ENCODE peak calls at places on chromosomes 1 and 21, in six cellular contexts. One of them, this sample, is unnamed.

GRCh38 chr1:31127266-31127665 is 61.7 kb upstream of the PUM1 start:
- DNase-seq in Peyer's patch: no peak
- DNase-seq in lower lobe of right lung: no peak
- DNase-seq in WERI-Rb-1: no peak
- DNase-seq in tibial nerve: no peak
- DNase-seq in cardiac fibroblast: peak
- DNase-seq in this sample: no peak

GRCh38 chr1:182270731-182271130 is 120.9 kb downstream of the GLUL start:
- DNase-seq in Peyer's patch: no peak
- DNase-seq in WERI-Rb-1: no peak
- DNase-seq in tibial nerve: no peak
- DNase-seq in lower lobe of right lung: no peak
- DNase-seq in cardiac fibroblast: no peak
- DNase-seq in this sample: no peak

GRCh38 chr1:240515505-240515904 is 96.5 kb downstream of the GREM2 start:
- DNase-seq in WERI-Rb-1: no peak
- DNase-seq in cardiac fibroblast: peak
- DNase-seq in Peyer's patch: no peak
- DNase-seq in tibial nerve: no peak
- DNase-seq in lower lobe of right lung: no peak
- DNase-seq in this sample: no peak

GRCh38 chr1:38004284-38005101 is 821 bp downstream of the FHL3 start:
- DNase-seq in cardiac fibroblast: peak
- DNase-seq in Peyer's patch: no peak
- DNase-seq in lower lobe of right lung: no peak
- DNase-seq in tibial nerve: no peak
- DNase-seq in WERI-Rb-1: no peak
- DNase-seq in this sample: no peak

GRCh38 chr1:8727809-8728213 is 89.6 kb downstream of the RERE start:
- DNase-seq in cardiac fibroblast: no peak
- DNase-seq in WERI-Rb-1: no peak
- DNase-seq in lower lobe of right lung: no peak
- DNase-seq in Peyer's patch: no peak
- DNase-seq in tibial nerve: no peak
- DNase-seq in this sample: peak

GRCh38 chr1:208028526-208028925 is 117.6 kb upstream of the CD34 start:
- DNase-seq in WERI-Rb-1: no peak
- DNase-seq in cardiac fibroblast: no peak
- DNase-seq in lower lobe of right lung: no peak
- DNase-seq in tibial nerve: no peak
- DNase-seq in Peyer's patch: no peak
- DNase-seq in this sample: no peak

GRCh38 chr1:212982430-212983152 is 32.2 kb downstream of the VASH2 start:
- DNase-seq in Peyer's patch: no peak
- DNase-seq in lower lobe of right lung: no peak
- DNase-seq in tibial nerve: no peak
- DNase-seq in WERI-Rb-1: no peak
- DNase-seq in cardiac fibroblast: no peak
- DNase-seq in this sample: no peak

GRCh38 chr1:14590781-14591180 is 7.7 kb upstream of the KAZN start:
- DNase-seq in cardiac fibroblast: no peak
- DNase-seq in WERI-Rb-1: peak
- DNase-seq in Peyer's patch: no peak
- DNase-seq in tibial nerve: no peak
- DNase-seq in lower lobe of right lung: no peak
- DNase-seq in this sample: no peak

GRCh38 chr1:163876546-163876945 is 554.8 kb downstream of the NUF2 start:
- DNase-seq in cardiac fibroblast: peak
- DNase-seq in lower lobe of right lung: no peak
- DNase-seq in WERI-Rb-1: no peak
- DNase-seq in tibial nerve: no peak
- DNase-seq in Peyer's patch: no peak
- DNase-seq in this sample: no peak

GRCh38 chr21:46060596-46061061 is 37.3 kb upstream of the COL6A2 start:
- DNase-seq in tibial nerve: peak
- DNase-seq in cardiac fibroblast: peak
- DNase-seq in Peyer's patch: peak
- DNase-seq in WERI-Rb-1: peak
- DNase-seq in lower lobe of right lung: peak
- DNase-seq in this sample: no peak

GRCh38 chr1:232767381-232768074 is 37.7 kb upstream of the MAP10 start:
- DNase-seq in lower lobe of right lung: peak
- DNase-seq in WERI-Rb-1: no peak
- DNase-seq in Peyer's patch: peak
- DNase-seq in tibial nerve: no peak
- DNase-seq in cardiac fibroblast: peak
- DNase-seq in this sample: no peak

GRCh38 chr1:231192620-231193163 is 30.8 kb downstream of the TRIM67 start:
- DNase-seq in Peyer's patch: no peak
- DNase-seq in tibial nerve: no peak
- DNase-seq in lower lobe of right lung: peak
- DNase-seq in cardiac fibroblast: peak
- DNase-seq in WERI-Rb-1: no peak
- DNase-seq in this sample: peak

GRCh38 chr1:150615346-150616201 is 13.8 kb downstream of the ENSA start:
- DNase-seq in WERI-Rb-1: no peak
- DNase-seq in tibial nerve: no peak
- DNase-seq in Peyer's patch: no peak
- DNase-seq in lower lobe of right lung: no peak
- DNase-seq in cardiac fibroblast: no peak
- DNase-seq in this sample: no peak

GRCh38 chr1:9129391-9130041 is 614 bp upstream of the GPR157 start:
- DNase-seq in tibial nerve: peak
- DNase-seq in Peyer's patch: peak
- DNase-seq in lower lobe of right lung: peak
- DNase-seq in cardiac fibroblast: peak
- DNase-seq in WERI-Rb-1: no peak
- DNase-seq in this sample: peak

GRCh38 chr1:229364216-229365065 is 21.6 kb upstream of the CCSAP start:
- DNase-seq in lower lobe of right lung: no peak
- DNase-seq in cardiac fibroblast: peak
- DNase-seq in WERI-Rb-1: no peak
- DNase-seq in tibial nerve: no peak
- DNase-seq in Peyer's patch: no peak
- DNase-seq in this sample: no peak

GRCh38 chr1:41452704-41453350 is 31.7 kb downstream of the EDN2 start:
- DNase-seq in WERI-Rb-1: peak
- DNase-seq in cardiac fibroblast: no peak
- DNase-seq in tibial nerve: no peak
- DNase-seq in Peyer's patch: no peak
- DNase-seq in lower lobe of right lung: no peak
- DNase-seq in this sample: no peak

GRCh38 chr1:30816211-30817082 is 58.9 kb upstream of the LAPTM5 start:
- DNase-seq in WERI-Rb-1: peak
- DNase-seq in lower lobe of right lung: no peak
- DNase-seq in cardiac fibroblast: peak
- DNase-seq in tibial nerve: peak
- DNase-seq in Peyer's patch: no peak
- DNase-seq in this sample: peak

GRCh38 chr1:227343201-227343600 is 24.9 kb upstream of the CDC42BPA start:
- DNase-seq in Peyer's patch: no peak
- DNase-seq in lower lobe of right lung: no peak
- DNase-seq in tibial nerve: no peak
- DNase-seq in cardiac fibroblast: no peak
- DNase-seq in WERI-Rb-1: no peak
- DNase-seq in this sample: no peak

GRCh38 chr1:190416239-190416638 is 61.4 kb downstream of the BRINP3 start:
- DNase-seq in lower lobe of right lung: no peak
- DNase-seq in cardiac fibroblast: no peak
- DNase-seq in tibial nerve: no peak
- DNase-seq in WERI-Rb-1: no peak
- DNase-seq in Peyer's patch: no peak
- DNase-seq in this sample: no peak

GRCh38 chr1:176201568-176201967 is 5.5 kb downstream of the COP1 start:
- DNase-seq in cardiac fibroblast: no peak
- DNase-seq in tibial nerve: no peak
- DNase-seq in WERI-Rb-1: no peak
- DNase-seq in Peyer's patch: no peak
- DNase-seq in lower lobe of right lung: no peak
- DNase-seq in this sample: no peak

GRCh38 chr1:7770620-7770938 is 517 bp upstream of the VAMP3 start:
- DNase-seq in cardiac fibroblast: no peak
- DNase-seq in lower lobe of right lung: no peak
- DNase-seq in tibial nerve: no peak
- DNase-seq in WERI-Rb-1: no peak
- DNase-seq in Peyer's patch: no peak
- DNase-seq in this sample: no peak

GRCh38 chr21:15001773-15002647 is 62.8 kb downstream of the NRIP1 start:
- DNase-seq in cardiac fibroblast: no peak
- DNase-seq in lower lobe of right lung: no peak
- DNase-seq in WERI-Rb-1: no peak
- DNase-seq in Peyer's patch: no peak
- DNase-seq in tibial nerve: no peak
- DNase-seq in this sample: no peak

GRCh38 chr1:45994423-45994822 is 138.0 kb downstream of the PIK3R3 start:
- DNase-seq in WERI-Rb-1: no peak
- DNase-seq in cardiac fibroblast: no peak
- DNase-seq in tibial nerve: no peak
- DNase-seq in Peyer's patch: no peak
- DNase-seq in lower lobe of right lung: no peak
- DNase-seq in this sample: no peak

GRCh38 chr1:27576846-27577245 is 27.1 kb downstream of the AHDC1 start:
- DNase-seq in WERI-Rb-1: no peak
- DNase-seq in cardiac fibroblast: no peak
- DNase-seq in tibial nerve: no peak
- DNase-seq in Peyer's patch: no peak
- DNase-seq in lower lobe of right lung: no peak
- DNase-seq in this sample: no peak

GRCh38 chr1:184635347-184636155 is 119.1 kb downstream of the EDEM3 start:
- DNase-seq in tibial nerve: no peak
- DNase-seq in lower lobe of right lung: no peak
- DNase-seq in cardiac fibroblast: no peak
- DNase-seq in Peyer's patch: no peak
- DNase-seq in WERI-Rb-1: no peak
- DNase-seq in this sample: no peak

GRCh38 chr1:171985639-171986038 is 144.3 kb downstream of the DNM3 start:
- DNase-seq in WERI-Rb-1: peak
- DNase-seq in lower lobe of right lung: no peak
- DNase-seq in tibial nerve: no peak
- DNase-seq in Peyer's patch: no peak
- DNase-seq in cardiac fibroblast: no peak
- DNase-seq in this sample: peak

GRCh38 chr1:58982259-58982998 is 198.6 kb upstream of the JUN start:
- DNase-seq in tibial nerve: peak
- DNase-seq in Peyer's patch: no peak
- DNase-seq in cardiac fibroblast: no peak
- DNase-seq in WERI-Rb-1: peak
- DNase-seq in lower lobe of right lung: no peak
- DNase-seq in this sample: peak

GRCh38 chr1:59015708-59016107 is 231.9 kb upstream of the JUN start:
- DNase-seq in WERI-Rb-1: no peak
- DNase-seq in cardiac fibroblast: peak
- DNase-seq in lower lobe of right lung: no peak
- DNase-seq in tibial nerve: no peak
- DNase-seq in Peyer's patch: no peak
- DNase-seq in this sample: no peak

GRCh38 chr1:224052767-224053166 is 61.1 kb upstream of the FBXO28 start:
- DNase-seq in WERI-Rb-1: no peak
- DNase-seq in cardiac fibroblast: peak
- DNase-seq in lower lobe of right lung: no peak
- DNase-seq in tibial nerve: no peak
- DNase-seq in Peyer's patch: no peak
- DNase-seq in this sample: no peak

GRCh38 chr1:89295187-89295586 is 22.5 kb upstream of the GBP5 start:
- DNase-seq in cardiac fibroblast: no peak
- DNase-seq in WERI-Rb-1: no peak
- DNase-seq in tibial nerve: no peak
- DNase-seq in Peyer's patch: no peak
- DNase-seq in lower lobe of right lung: no peak
- DNase-seq in this sample: no peak

GRCh38 chr1:223847781-223848345 is 2.1 kb upstream of the TP53BP2 start:
- DNase-seq in WERI-Rb-1: no peak
- DNase-seq in lower lobe of right lung: no peak
- DNase-seq in tibial nerve: no peak
- DNase-seq in Peyer's patch: no peak
- DNase-seq in cardiac fibroblast: no peak
- DNase-seq in this sample: no peak

GRCh38 chr21:43835061-43835460 is 30.0 kb upstream of the AGPAT3 start:
- DNase-seq in Peyer's patch: no peak
- DNase-seq in WERI-Rb-1: no peak
- DNase-seq in lower lobe of right lung: no peak
- DNase-seq in cardiac fibroblast: no peak
- DNase-seq in tibial nerve: no peak
- DNase-seq in this sample: no peak

GRCh38 chr1:185439727-185440415 is 122.8 kb upstream of the IVNS1ABP start:
- DNase-seq in Peyer's patch: no peak
- DNase-seq in lower lobe of right lung: no peak
- DNase-seq in WERI-Rb-1: no peak
- DNase-seq in cardiac fibroblast: peak
- DNase-seq in tibial nerve: no peak
- DNase-seq in this sample: no peak

DNA sequence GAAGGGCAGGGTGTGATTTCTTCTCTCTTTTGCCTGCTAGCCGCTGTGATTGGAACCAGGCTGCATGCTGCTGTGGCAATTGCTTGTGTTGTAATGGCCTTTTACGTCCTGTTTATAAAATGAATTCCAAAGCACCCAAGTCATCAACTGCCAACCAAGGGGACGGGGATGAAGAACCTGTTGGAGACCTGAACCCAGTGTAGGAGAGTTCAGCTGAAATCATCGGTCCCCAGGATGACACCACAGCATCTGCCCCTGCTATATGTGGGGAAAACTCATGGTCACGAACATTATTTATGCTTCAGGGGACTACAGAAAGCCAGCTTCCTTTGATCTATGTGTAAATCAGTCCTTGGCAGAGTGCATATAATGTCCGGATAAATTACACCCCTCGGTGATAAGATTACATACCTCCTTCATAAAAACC is 3.8 kb downstream of the TMEM167B start:
- DNase-seq in Peyer's patch: no peak
- DNase-seq in WERI-Rb-1: no peak
- DNase-seq in tibial nerve: no peak
- DNase-seq in cardiac fibroblast: peak
- DNase-seq in lower lobe of right lung: no peak
- DNase-seq in this sample: no peak
- H3K4me3 ChIP-seq in Peyer's patch: no peak
- H3K4me3 ChIP-seq in WERI-Rb-1: no peak
- H3K4me3 ChIP-seq in tibial nerve: no peak
- H3K4me3 ChIP-seq in cardiac fibroblast: no peak
- H3K4me3 ChIP-seq in lower lobe of right lung: no peak
- H3K4me3 ChIP-seq in this sample: no peak

GRCh38 chr21:32103361-32103760 is 175.5 kb downstream of the MIS18A start:
- DNase-seq in lower lobe of right lung: no peak
- DNase-seq in cardiac fibroblast: no peak
- DNase-seq in WERI-Rb-1: no peak
- DNase-seq in tibial nerve: no peak
- DNase-seq in Peyer's patch: no peak
- DNase-seq in this sample: no peak
- H3K4me3 ChIP-seq in lower lobe of right lung: no peak
- H3K4me3 ChIP-seq in cardiac fibroblast: no peak
- H3K4me3 ChIP-seq in WERI-Rb-1: no peak
- H3K4me3 ChIP-seq in tibial nerve: no peak
- H3K4me3 ChIP-seq in Peyer's patch: no peak
- H3K4me3 ChIP-seq in this sample: no peak

GRCh38 chr1:160285506-160285905 is 573 bp upstream of the PEX19 start:
- DNase-seq in lower lobe of right lung: no peak
- DNase-seq in cardiac fibroblast: no peak
- DNase-seq in WERI-Rb-1: no peak
- DNase-seq in Peyer's patch: no peak
- DNase-seq in tibial nerve: no peak
- DNase-seq in this sample: no peak
- H3K4me3 ChIP-seq in lower lobe of right lung: peak
- H3K4me3 ChIP-seq in cardiac fibroblast: peak
- H3K4me3 ChIP-seq in WERI-Rb-1: peak
- H3K4me3 ChIP-seq in Peyer's patch: peak
- H3K4me3 ChIP-seq in tibial nerve: peak
- H3K4me3 ChIP-seq in this sample: peak

GRCh38 chr1:1426496-1426960 is 5.5 kb upstream of the ANKRD65 start:
- DNase-seq in WERI-Rb-1: no peak
- DNase-seq in tibial nerve: no peak
- DNase-seq in cardiac fibroblast: no peak
- DNase-seq in lower lobe of right lung: no peak
- DNase-seq in Peyer's patch: no peak
- DNase-seq in this sample: no peak
- H3K4me3 ChIP-seq in WERI-Rb-1: peak
- H3K4me3 ChIP-seq in tibial nerve: no peak
- H3K4me3 ChIP-seq in cardiac fibroblast: no peak
- H3K4me3 ChIP-seq in lower lobe of right lung: no peak
- H3K4me3 ChIP-seq in Peyer's patch: no peak
- H3K4me3 ChIP-seq in this sample: no peak